ENCODE peak calls at places on chromosomes 4 and X, in eight cellular contexts. N is EL; S is hypothalamus; X is AML-193; I is myocyte; K is adrenal gland; U is naive thymus-derived CD8-positive, alpha-beta T cell; V is mesothelial cell of epicardium. Z is an unnamed sample.

GRCh38 chr4:183289688-183290087 is 30.4 kb downstream of the CLDN22 start:
- DNase-seq in U (no peak), X (no peak), V (no peak), S (no peak), N (no peak), I (no peak), K (no peak), Z (no peak)

GRCh38 chrX:132044953-132045352 is 21.9 kb downstream of the STK26 start:
- DNase-seq in K (no peak), S (no peak), V (no peak), U (no peak), I (no peak), N (no peak), X (no peak), Z (no peak)

GRCh38 chrX:110404376-110404775 is 45.7 kb downstream of the RTL9 start:
- DNase-seq in I (no peak), V (no peak), U (no peak), N (no peak), X (no peak), S (no peak), K (no peak), Z (no peak)

GRCh38 chrX:150365051-150365952 is 2.2 kb downstream of the MAMLD1 start:
- DNase-seq in K (peak; percentile 75), X (peak; percentile 17), V (no peak), S (peak; percentile 25), I (peak; percentile 77), U (peak; percentile 54), N (peak; percentile 67), Z (peak; percentile 63)

GRCh38 chrX:24870143-24870542 is 145.6 kb downstream of the ARX start:
- DNase-seq in K (no peak), I (peak; percentile 6), S (no peak), U (no peak), X (no peak), N (peak; percentile 76), V (no peak), Z (no peak)

GRCh38 chrX:69556094-69557011 is 52.2 kb downstream of the NALF2 start:
- DNase-seq in K (peak; percentile 82), U (no peak), S (no peak), N (peak; percentile 0), I (peak; percentile 0), X (no peak), V (no peak), Z (no peak)

GRCh38 chrX:152641256-152641875 is 3.7 kb downstream of the GABRQ start:
- DNase-seq in S (no peak), U (no peak), N (no peak), K (no peak), X (no peak), I (no peak), V (no peak), Z (no peak)

GRCh38 chr4:7323872-7324650 is 110.7 kb downstream of the PSAPL1 start:
- DNase-seq in S (no peak), K (no peak), X (no peak), N (no peak), I (peak; percentile 91), U (no peak), V (no peak), Z (no peak)

GRCh38 chrX:80511969-80512760 is 91.9 kb downstream of the TENT5D start:
- DNase-seq in K (no peak), X (no peak), U (no peak), S (no peak), I (no peak), N (no peak), V (no peak), Z (no peak)

GRCh38 chr4:160373911-160374310 is 1271.0 kb downstream of the RAPGEF2 start:
- DNase-seq in S (no peak), N (no peak), U (no peak), I (no peak), V (no peak), X (no peak), K (no peak), Z (no peak)

GRCh38 chr4:20015825-20016224 is 235.9 kb upstream of the SLIT2 start:
- DNase-seq in N (no peak), I (no peak), K (no peak), S (no peak), V (no peak), U (no peak), X (no peak), Z (no peak)

GRCh38 chr4:145847764-145848163 is 90.9 kb downstream of the ZNF827 start:
- DNase-seq in I (no peak), X (no peak), K (no peak), U (no peak), V (no peak), N (no peak), S (no peak), Z (no peak)

GRCh38 chr4:54099959-54100606 is at the start of gene GSX2:
- DNase-seq in V (no peak), X (no peak), N (peak; percentile 40), S (no peak), I (no peak), K (no peak), U (no peak), Z (no peak)

GRCh38 chr4:168981460-168981859 is 28.6 kb downstream of the CBR4 start:
- DNase-seq in S (no peak), X (no peak), V (no peak), I (no peak), N (peak; percentile 55), U (no peak), K (no peak), Z (no peak)

GRCh38 chr4:76883147-76883546 is 14.8 kb downstream of the SOWAHB start:
- DNase-seq in I (no peak), V (no peak), U (no peak), S (no peak), X (no peak), N (peak; percentile 44), K (no peak), Z (no peak)

GRCh38 chr4:61202638-61203495 is 2.7 kb downstream of the ADGRL3 start:
- DNase-seq in K (peak; percentile 25), S (peak; percentile 57), N (peak; percentile 1), V (no peak), U (no peak), X (no peak), I (no peak), Z (peak; percentile 15)

GRCh38 chrX:77652095-77652494 is 133.9 kb downstream of the ATRX start:
- DNase-seq in N (no peak), K (no peak), V (no peak), S (no peak), U (no peak), I (no peak), X (no peak), Z (no peak)

GRCh38 chr4:8072235-8072968 is 86.2 kb downstream of the ABLIM2 start:
- DNase-seq in U (no peak), I (no peak), S (no peak), K (no peak), N (no peak), X (no peak), V (no peak), Z (no peak)

GRCh38 chr4:82099863-82100579 is 273.8 kb downstream of the HNRNPD start:
- DNase-seq in K (no peak), N (no peak), V (no peak), I (no peak), X (no peak), U (no peak), S (no peak), Z (no peak)

GRCh38 chrX:10109695-10110094 is 47.1 kb upstream of the CLCN4 start:
- DNase-seq in I (no peak), X (no peak), S (no peak), V (no peak), K (no peak), U (no peak), N (no peak), Z (no peak)

GRCh38 chrX:24026403-24026801 is 584 bp downstream of the KLHL15 start:
- DNase-seq in S (no peak), I (peak; percentile 23), V (no peak), X (no peak), N (no peak), K (no peak), U (no peak), Z (no peak)

GRCh38 chr4:128859887-128860774 is 50.6 kb downstream of the JADE1 start:
- DNase-seq in I (peak; percentile 54), N (peak; percentile 44), U (no peak), S (no peak), X (no peak), V (no peak), K (no peak), Z (no peak)

GRCh38 chr4:137952116-137952515 is 290.0 kb downstream of the SLC7A11 start:
- DNase-seq in N (no peak), S (no peak), X (no peak), U (no peak), V (no peak), K (no peak), I (no peak), Z (no peak)

GRCh38 chrX:130165181-130165702 is 399 bp downstream of the AIFM1 start:
- DNase-seq in U (no peak), N (no peak), S (no peak), K (peak; percentile 67), I (no peak), X (no peak), V (no peak), Z (no peak)

GRCh38 chr4:1305781-1306455 is 16.2 kb downstream of the MAEA start:
- DNase-seq in U (no peak), X (no peak), I (no peak), V (no peak), N (no peak), S (no peak), K (no peak), Z (no peak)

GRCh38 chr4:6523251-6523650 is 50.8 kb upstream of the PPP2R2C start:
- DNase-seq in S (no peak), V (no peak), N (no peak), I (no peak), X (no peak), K (no peak), U (no peak), Z (no peak)